ENCODE peak calls at places on chromosomes 2 and 18, in seven cellular contexts. E, Q, C, R, V, W and F are unnamed samples.

GRCh38 chr2:46367286-46367685 is 70.1 kb downstream of the EPAS1 start:
- DNase-seq in E (no peak), Q (no peak), C (no peak), R (no peak), V (no peak), W (no peak), F (no peak)

GRCh38 chr2:3062476-3063260 is 314.9 kb downstream of the EIPR1 start:
- DNase-seq in E (no peak), Q (no peak), C (no peak), R (no peak), V (no peak), W (no peak), F (no peak)

GRCh38 chr18:74654637-74655036 is 57.0 kb downstream of the ZNF407 start:
- DNase-seq in E (no peak), Q (no peak), C (no peak), R (peak), V (peak), W (no peak), F (no peak)

GRCh38 chr18:62897153-62897552 is 181.8 kb downstream of the PHLPP1 start:
- DNase-seq in E (no peak), Q (no peak), C (no peak), R (peak), V (no peak), W (no peak), F (no peak)

GRCh38 chr2:201698588-201699226 is at the start of gene MPP4:
- DNase-seq in E (no peak), Q (no peak), C (no peak), R (peak), V (peak), W (no peak), F (no peak)

GRCh38 chr18:78526275-78526674 is 453.3 kb upstream of the SALL3 start:
- DNase-seq in E (no peak), Q (no peak), C (no peak), R (no peak), V (no peak), W (no peak), F (no peak)

GRCh38 chr18:7512326-7512725 is 54.8 kb upstream of the PTPRM start:
- DNase-seq in E (no peak), Q (no peak), C (no peak), R (peak), V (no peak), W (no peak), F (no peak)

GRCh38 chr2:100416397-100416938 is 1.0 kb downstream of the CHST10 start:
- DNase-seq in E (no peak), Q (no peak), C (no peak), R (peak), V (peak), W (no peak), F (no peak)

GRCh38 chr2:75752828-75753227 is 42.1 kb upstream of the GCFC2 start:
- DNase-seq in E (no peak), Q (no peak), C (no peak), R (no peak), V (no peak), W (no peak), F (no peak)
- TF ChIP-seq CTCF in E (no peak), Q (no peak), C (no peak), R (no peak), V (no peak), W (no peak), F (no peak)

DNA sequence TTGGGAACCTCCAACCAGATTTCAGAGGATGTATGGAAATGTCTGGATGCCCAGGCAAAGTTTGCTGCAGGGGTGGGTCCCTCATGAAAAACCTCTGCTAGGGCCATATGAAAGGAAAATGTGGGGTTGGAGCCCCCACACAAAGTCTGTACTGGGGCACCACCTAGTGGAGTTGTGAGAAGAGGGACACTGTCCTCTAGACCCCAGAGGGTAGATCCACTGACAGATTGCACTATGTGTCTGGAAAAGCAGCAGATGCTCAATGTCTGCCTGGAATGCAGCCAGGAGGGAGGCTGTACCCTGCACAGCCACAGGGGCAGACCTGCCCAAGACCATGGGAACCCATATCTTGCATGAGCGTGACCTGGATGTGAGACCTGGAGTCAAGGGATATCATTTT is 573.7 kb upstream of the NXPH2 start:
- DNase-seq in E (no peak), Q (no peak), C (no peak), R (no peak), V (no peak), W (no peak), F (no peak)
- TF ChIP-seq CTCF in E (no peak), Q (no peak), C (no peak), R (no peak), V (no peak), W (no peak), F (no peak)

GRCh38 chr2:18067980-18068379 is 189.5 kb downstream of the KCNS3 start:
- DNase-seq in E (peak), Q (no peak), C (no peak), R (no peak), V (no peak), W (no peak), F (no peak)

GRCh38 chr2:18065264-18065663 is 186.8 kb downstream of the KCNS3 start:
- DNase-seq in E (no peak), Q (no peak), C (no peak), R (no peak), V (no peak), W (no peak), F (no peak)

GRCh38 chr2:18063826-18064485 is 185.5 kb downstream of the KCNS3 start:
- DNase-seq in E (no peak), Q (no peak), C (no peak), R (peak), V (peak), W (no peak), F (no peak)

GRCh38 chr2:18062892-18063291 is 184.4 kb downstream of the KCNS3 start:
- DNase-seq in E (peak), Q (no peak), C (no peak), R (peak), V (no peak), W (no peak), F (no peak)

DNA sequence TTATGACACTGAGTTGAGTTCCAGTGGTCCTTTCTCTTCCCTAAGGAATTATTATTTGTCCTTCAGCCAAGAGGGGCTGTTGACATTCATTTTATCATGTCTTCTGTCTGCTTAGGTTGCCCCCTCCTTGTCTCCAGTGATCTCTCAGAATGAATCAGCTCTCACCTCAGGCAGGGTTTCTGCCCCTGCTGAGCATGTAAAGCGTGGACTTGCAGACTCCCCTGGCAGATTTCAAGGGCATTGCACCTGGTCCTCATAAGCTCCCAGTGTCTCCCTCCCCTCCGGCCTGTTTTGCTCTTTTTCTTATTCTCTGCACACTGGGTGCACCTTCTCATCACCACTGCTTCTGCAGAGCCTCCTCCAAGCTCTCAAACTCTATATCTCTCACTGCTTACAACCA is 188.4 kb downstream of the KCNS3 start:
- DNase-seq in E (no peak), Q (no peak), C (no peak), R (no peak), V (no peak), W (no peak), F (no peak)
- TF ChIP-seq CTCF in E (no peak), Q (no peak), C (no peak), R (no peak), V (no peak), W (no peak), F (no peak)

GRCh38 chr2:219908538-219908937 is 281.1 kb downstream of the SLC4A3 start:
- DNase-seq in E (no peak), Q (no peak), C (no peak), R (no peak), V (no peak), W (no peak), F (no peak)

GRCh38 chr2:219914577-219914976 is 287.1 kb downstream of the SLC4A3 start:
- DNase-seq in E (no peak), Q (no peak), C (no peak), R (no peak), V (no peak), W (no peak), F (no peak)

GRCh38 chr2:219912530-219912929 is 285.1 kb downstream of the SLC4A3 start:
- DNase-seq in E (no peak), Q (no peak), C (no peak), R (peak), V (peak), W (no peak), F (no peak)

GRCh38 chr2:219916261-219916660 is 288.8 kb downstream of the SLC4A3 start:
- DNase-seq in E (no peak), Q (no peak), C (no peak), R (no peak), V (no peak), W (no peak), F (no peak)

DNA sequence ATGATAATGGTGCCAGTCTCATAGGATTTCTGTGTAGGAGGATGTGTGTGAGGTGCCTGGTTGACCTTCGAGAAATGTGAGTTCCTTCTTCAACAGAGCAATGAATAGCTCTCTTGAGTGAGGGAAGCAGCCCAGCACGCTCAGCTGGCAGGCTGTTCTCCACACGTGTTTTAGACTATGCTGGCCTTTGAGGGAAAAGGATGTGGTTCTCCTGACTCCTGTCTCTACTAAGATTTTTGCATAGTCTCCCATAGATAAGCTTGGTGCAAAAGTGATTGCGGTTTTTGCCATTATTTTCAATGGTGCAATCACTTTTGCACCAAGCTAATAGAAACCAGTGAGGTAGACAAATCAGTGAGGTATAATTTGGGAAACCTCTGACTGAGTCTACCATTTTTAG is 284.1 kb downstream of the SLC4A3 start:
- DNase-seq in E (no peak), Q (no peak), C (no peak), R (no peak), V (no peak), W (no peak), F (no peak)
- TF ChIP-seq CTCF in E (no peak), Q (no peak), C (no peak), R (no peak), V (no peak), W (no peak), F (no peak)

GRCh38 chr2:231642631-231643493 is 50.2 kb downstream of the TEX44 start:
- DNase-seq in E (peak), Q (no peak), C (peak), R (peak), V (peak), W (peak), F (peak)
- TF ChIP-seq CTCF in E (peak), Q (no peak), C (no peak), R (no peak), V (no peak), W (no peak), F (no peak)

GRCh38 chr2:191713837-191714236 is 35.9 kb downstream of the NABP1 start:
- DNase-seq in E (no peak), Q (no peak), C (no peak), R (no peak), V (no peak), W (no peak), F (no peak)
- TF ChIP-seq CTCF in E (no peak), Q (no peak), C (no peak), R (no peak), V (no peak), W (no peak), F (peak)

GRCh38 chr2:130768191-130768855 is 13.0 kb downstream of the AMER3 start:
- DNase-seq in E (no peak), Q (no peak), C (no peak), R (no peak), V (no peak), W (no peak), F (no peak)
- TF ChIP-seq CTCF in E (no peak), Q (no peak), C (peak), R (no peak), V (no peak), W (no peak), F (no peak)

DNA sequence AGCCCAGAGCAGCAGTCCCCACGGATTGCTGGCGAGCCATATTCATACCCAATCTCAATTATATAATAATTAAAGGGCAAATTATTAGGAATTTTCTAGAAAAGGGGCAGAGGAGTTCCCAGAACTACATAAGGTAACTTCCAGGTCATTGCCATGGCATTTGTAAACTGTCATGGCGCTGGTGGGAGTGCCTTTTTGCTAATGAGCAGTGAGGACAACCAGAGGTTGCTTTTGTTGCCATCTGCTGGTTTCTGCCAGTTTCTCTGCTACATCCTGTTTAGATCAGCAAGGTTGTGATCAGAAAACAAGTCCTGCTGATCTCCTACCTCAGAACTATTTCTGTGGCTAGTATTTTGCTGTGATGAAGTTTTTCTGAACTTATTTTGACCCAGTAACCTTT is 159.8 kb upstream of the PIEZO2 start:
- DNase-seq in E (no peak), Q (no peak), C (no peak), R (peak), V (peak), W (no peak), F (no peak)
- TF ChIP-seq CTCF in E (no peak), Q (no peak), C (no peak), R (peak), V (peak), W (no peak), F (peak)

DNA sequence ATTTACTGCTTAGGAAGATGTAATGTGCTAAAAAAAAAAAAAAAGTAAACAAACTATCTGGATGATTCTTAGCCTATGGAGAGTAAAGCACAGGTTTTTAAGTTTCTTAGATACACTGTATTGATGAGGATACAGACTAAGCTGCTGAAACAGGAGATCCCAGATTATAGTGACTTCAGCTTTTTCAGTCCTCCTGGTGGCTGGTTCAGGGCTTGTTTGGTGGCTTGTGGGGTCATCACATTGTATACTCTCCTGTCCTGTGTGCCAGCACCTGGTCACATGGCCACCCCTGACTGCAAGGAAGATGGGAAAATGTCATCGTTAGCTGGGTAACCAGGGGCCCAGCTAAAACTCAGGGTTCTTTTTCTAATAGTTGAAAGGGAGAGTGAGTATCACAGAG is 31.4 kb downstream of the RAB31 start:
- DNase-seq in E (no peak), Q (no peak), C (no peak), R (no peak), V (no peak), W (no peak), F (no peak)
- TF ChIP-seq CTCF in E (no peak), Q (no peak), C (no peak), R (peak), V (no peak), W (no peak), F (no peak)

GRCh38 chr2:102592601-102593000 is 26.8 kb upstream of the SLC9A2 start:
- DNase-seq in E (no peak), Q (no peak), C (peak), R (no peak), V (peak), W (no peak), F (no peak)
- TF ChIP-seq CTCF in E (peak), Q (peak), C (peak), R (peak), V (peak), W (no peak), F (no peak)